ENCODE peak calls at places on chromosome 6, in five cellular contexts. L is AG04449, Y is fibroblast of pulmonary artery, Q is GM06990, P is A549. O is an unnamed sample.

GRCh38 chr6:12911387-12911960 is 194.9 kb downstream of the PHACTR1 start:
- DNase-seq in L (no peak), Y (peak), Q (no peak), P (peak), O (no peak)

GRCh38 chr6:9783567-9783966 is 631.3 kb downstream of the TFAP2A start:
- DNase-seq in L (no peak), Y (peak), Q (no peak), P (no peak), O (no peak)

GRCh38 chr6:113329942-113330897 is 526.9 kb upstream of the MARCKS start:
- DNase-seq in L (no peak), Y (no peak), Q (no peak), P (no peak), O (no peak)

GRCh38 chr6:145656128-145656527 is 79.2 kb downstream of the EPM2A start:
- DNase-seq in L (no peak), Y (peak), Q (no peak), P (no peak), O (no peak)

GRCh38 chr6:68632620-68633195 is 2.4 kb upstream of the ADGRB3 start:
- DNase-seq in L (no peak), Y (no peak), Q (no peak), P (no peak), O (no peak)

GRCh38 chr6:163533443-163533842 is 118.9 kb downstream of the QKI start:
- DNase-seq in L (peak), Y (peak), Q (no peak), P (peak), O (peak)

GRCh38 chr6:170243791-170244291 is 47.0 kb downstream of the DLL1 start:
- DNase-seq in L (no peak), Y (no peak), Q (no peak), P (no peak), O (no peak)

GRCh38 chr6:159642995-159643394 is 50.0 kb downstream of the SOD2 start:
- DNase-seq in L (no peak), Y (no peak), Q (no peak), P (no peak), O (no peak)

GRCh38 chr6:153140299-153140698 is 9.2 kb upstream of the RGS17 start:
- DNase-seq in L (no peak), Y (no peak), Q (no peak), P (no peak), O (no peak)

GRCh38 chr6:38192486-38192885 is 373.0 kb downstream of the ZFAND3 start:
- DNase-seq in L (no peak), Y (no peak), Q (no peak), P (no peak), O (no peak)

GRCh38 chr6:42808492-42809483 is 26.9 kb downstream of the BICRAL start:
- DNase-seq in L (no peak), Y (no peak), Q (no peak), P (no peak), O (no peak)

GRCh38 chr6:117346142-117346930 is 79.4 kb downstream of the ROS1 start:
- DNase-seq in L (no peak), Y (peak), Q (no peak), P (no peak), O (no peak)

GRCh38 chr6:149028767-149029405 is 282.1 kb downstream of the UST start:
- DNase-seq in L (peak), Y (peak), Q (peak), P (peak), O (peak)

GRCh38 chr6:90411292-90411781 is 114.7 kb upstream of the BACH2 start:
- DNase-seq in L (no peak), Y (no peak), Q (peak), P (peak), O (no peak)

GRCh38 chr6:96547654-96548053 is 15.3 kb upstream of the FHL5 start:
- DNase-seq in L (no peak), Y (no peak), Q (no peak), P (no peak), O (no peak)

GRCh38 chr6:107730106-107730505 is 94.0 kb downstream of the SCML4 start:
- DNase-seq in L (no peak), Y (no peak), Q (no peak), P (no peak), O (no peak)

GRCh38 chr6:119856136-119856535 is 506.6 kb upstream of the MAN1A1 start:
- DNase-seq in L (no peak), Y (no peak), Q (no peak), P (no peak), O (no peak)

GRCh38 chr6:112223070-112223861 is 31.1 kb downstream of the LAMA4 start:
- DNase-seq in L (peak), Y (peak), Q (no peak), P (no peak), O (no peak)

GRCh38 chr6:71599366-71599765 is 287.0 kb upstream of the RIMS1 start:
- DNase-seq in L (no peak), Y (no peak), Q (no peak), P (no peak), O (no peak)

GRCh38 chr6:155177369-155177961 is 86.3 kb upstream of the CLDN20 start:
- DNase-seq in L (no peak), Y (peak), Q (no peak), P (peak), O (no peak)

GRCh38 chr6:167703781-167704180 is 122.9 kb upstream of the AFDN start:
- DNase-seq in L (no peak), Y (no peak), Q (no peak), P (no peak), O (no peak)

GRCh38 chr6:107843400-107843799 is 19.3 kb upstream of the SCML4 start:
- DNase-seq in L (no peak), Y (no peak), Q (no peak), P (no peak), O (no peak)

GRCh38 chr6:32176476-32177181 is 745 bp upstream of the AGPAT1 start:
- DNase-seq in L (no peak), Y (peak), Q (no peak), P (peak), O (no peak)

GRCh38 chr6:148251891-148252290 is 90.7 kb upstream of the SASH1 start:
- DNase-seq in L (peak), Y (no peak), Q (no peak), P (no peak), O (no peak)

GRCh38 chr6:87350516-87350915 is 5.9 kb downstream of the C6orf163 start:
- DNase-seq in L (peak), Y (no peak), Q (no peak), P (no peak), O (no peak)

GRCh38 chr6:130525378-130525777 is 159.6 kb downstream of the TMEM200A start:
- DNase-seq in L (no peak), Y (no peak), Q (no peak), P (no peak), O (no peak)

GRCh38 chr6:1144842-1145755 is 166.8 kb upstream of the FOXQ1 start:
- DNase-seq in L (peak), Y (no peak), Q (no peak), P (no peak), O (no peak)

GRCh38 chr6:22766979-22767378 is 197.6 kb downstream of the HDGFL1 start:
- DNase-seq in L (no peak), Y (no peak), Q (peak), P (peak), O (no peak)

GRCh38 chr6:53103993-53104675 is 38.9 kb downstream of the FBXO9 start:
- DNase-seq in L (no peak), Y (peak), Q (no peak), P (peak), O (no peak)
- TF ChIP-seq CTCF in L (no peak), Y (no peak), Q (no peak), P (peak), O (peak)

GRCh38 chr6:44967481-44967880 is 360.6 kb upstream of the RUNX2 start:
- DNase-seq in L (no peak), Y (peak), Q (no peak), P (no peak), O (no peak)

GRCh38 chr6:44974511-44974910 is 353.6 kb upstream of the RUNX2 start:
- DNase-seq in L (no peak), Y (no peak), Q (no peak), P (no peak), O (no peak)

GRCh38 chr6:44972710-44973109 is 355.4 kb upstream of the RUNX2 start:
- DNase-seq in L (no peak), Y (no peak), Q (no peak), P (no peak), O (no peak)

GRCh38 chr6:44966449-44967091 is 361.6 kb upstream of the RUNX2 start:
- DNase-seq in L (peak), Y (peak), Q (no peak), P (peak), O (peak)

GRCh38 chr6:44969446-44970175 is 358.5 kb upstream of the RUNX2 start:
- DNase-seq in L (no peak), Y (peak), Q (no peak), P (no peak), O (no peak)
- H3K4me3 ChIP-seq in L (no peak), Y (no peak), Q (no peak), P (no peak), O (no peak)

GRCh38 chr6:70149209-70149788 is 153.6 kb downstream of the COL9A1 start:
- DNase-seq in L (no peak), Y (no peak), Q (no peak), P (no peak), O (no peak)

GRCh38 chr6:70150521-70150920 is 152.4 kb downstream of the COL9A1 start:
- DNase-seq in L (no peak), Y (no peak), Q (no peak), P (no peak), O (no peak)

GRCh38 chr6:70151616-70152015 is 151.3 kb downstream of the COL9A1 start:
- DNase-seq in L (no peak), Y (no peak), Q (no peak), P (no peak), O (no peak)

DNA sequence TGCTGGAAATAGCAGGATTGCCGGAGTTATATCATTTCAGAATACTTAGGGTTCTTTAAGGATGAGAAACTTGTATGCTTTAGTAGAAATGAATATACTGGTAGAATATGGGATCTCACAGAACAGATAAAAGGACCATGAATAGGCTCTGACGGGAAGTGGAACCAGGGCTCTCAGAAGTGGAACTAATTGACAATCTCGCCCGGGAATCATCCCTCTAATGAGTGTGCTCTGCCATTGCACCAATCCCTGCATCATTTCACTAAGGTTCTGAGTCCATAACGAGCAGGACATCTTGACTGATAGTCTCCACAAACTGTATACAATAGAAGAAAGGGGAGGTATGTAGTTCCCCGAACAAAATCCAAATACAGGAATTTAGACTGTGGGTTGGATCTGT is 150.1 kb downstream of the COL9A1 start:
- DNase-seq in L (no peak), Y (no peak), Q (no peak), P (no peak), O (no peak)
- TF ChIP-seq CTCF in L (no peak), Y (no peak), Q (no peak), P (no peak), O (no peak)

GRCh38 chr6:147226877-147227276 is 22.7 kb downstream of the STXBP5 start:
- DNase-seq in L (no peak), Y (no peak), Q (no peak), P (no peak), O (no peak)

GRCh38 chr6:147223751-147224150 is 19.5 kb downstream of the STXBP5 start:
- DNase-seq in L (no peak), Y (no peak), Q (no peak), P (no peak), O (no peak)

GRCh38 chr6:147226163-147226724 is 22.0 kb downstream of the STXBP5 start:
- DNase-seq in L (no peak), Y (no peak), Q (no peak), P (no peak), O (no peak)

GRCh38 chr6:147231589-147231988 is 27.4 kb downstream of the STXBP5 start:
- DNase-seq in L (no peak), Y (no peak), Q (no peak), P (no peak), O (no peak)

DNA sequence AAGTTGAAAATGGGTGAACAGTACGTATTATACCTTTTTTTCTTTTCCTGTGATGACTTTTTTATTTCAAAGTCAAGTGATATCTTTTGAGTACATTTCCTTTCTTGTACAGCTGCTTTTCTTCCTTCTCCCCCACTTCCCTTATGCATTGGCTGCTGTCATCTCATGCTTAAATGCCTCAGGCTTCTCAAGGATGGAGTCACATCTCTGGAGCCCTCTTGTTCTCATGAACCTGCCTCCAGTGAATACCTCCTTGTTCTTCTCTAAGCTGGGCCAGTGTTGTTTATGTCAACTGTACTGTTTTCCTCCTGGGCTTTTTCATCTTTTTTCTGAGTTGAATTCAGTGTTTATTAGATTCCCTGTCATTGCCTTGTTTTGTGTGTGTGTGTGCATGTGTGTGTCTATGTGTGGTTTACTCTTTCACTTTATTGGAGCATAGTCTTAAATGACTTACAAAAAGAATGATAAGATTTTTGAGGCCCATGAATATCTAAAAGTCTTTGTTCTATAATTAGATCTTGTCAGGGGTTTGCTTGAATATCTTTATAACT is 23.6 kb downstream of the STXBP5 start:
- DNase-seq in L (no peak), Y (peak), Q (no peak), P (no peak), O (no peak)
- H3K4me3 ChIP-seq in L (no peak), Y (no peak), Q (no peak), P (no peak), O (no peak)

GRCh38 chr6:106087548-106088325 is 1.6 kb downstream of the PRDM1 start:
- DNase-seq in L (no peak), Y (peak), Q (no peak), P (no peak), O (peak)

GRCh38 chr6:106092279-106092678 is 6.1 kb downstream of the PRDM1 start:
- DNase-seq in L (no peak), Y (no peak), Q (no peak), P (no peak), O (no peak)

GRCh38 chr6:106085687-106085983 is 501 bp upstream of the PRDM1 start:
- DNase-seq in L (no peak), Y (no peak), Q (no peak), P (no peak), O (no peak)

GRCh38 chr6:106085984-106086832 is at the start of gene PRDM1:
- DNase-seq in L (no peak), Y (peak), Q (peak), P (peak), O (no peak)

DNA sequence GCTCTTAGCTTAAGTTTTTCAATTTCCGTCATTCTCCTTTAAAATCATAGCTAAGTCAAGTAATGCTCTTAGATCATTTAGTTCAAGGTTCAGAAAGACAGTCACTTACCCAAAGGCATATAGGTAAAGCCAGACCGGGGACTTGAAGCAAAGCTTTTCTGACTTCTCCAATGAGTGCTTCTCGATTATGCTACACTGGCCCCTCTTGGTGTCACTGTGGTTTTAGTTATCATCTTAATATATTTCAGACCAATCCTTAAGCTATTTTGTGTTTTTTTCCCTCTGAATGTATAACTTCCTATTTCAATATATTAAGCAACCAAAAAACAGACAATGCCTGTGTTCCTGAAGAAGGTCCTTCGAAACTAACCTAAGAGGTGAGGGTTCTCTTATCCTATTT is 3.8 kb downstream of the PRDM1 start:
- DNase-seq in L (no peak), Y (peak), Q (no peak), P (no peak), O (no peak)
- TF ChIP-seq CTCF in L (peak), Y (no peak), Q (peak), P (no peak), O (no peak)

DNA sequence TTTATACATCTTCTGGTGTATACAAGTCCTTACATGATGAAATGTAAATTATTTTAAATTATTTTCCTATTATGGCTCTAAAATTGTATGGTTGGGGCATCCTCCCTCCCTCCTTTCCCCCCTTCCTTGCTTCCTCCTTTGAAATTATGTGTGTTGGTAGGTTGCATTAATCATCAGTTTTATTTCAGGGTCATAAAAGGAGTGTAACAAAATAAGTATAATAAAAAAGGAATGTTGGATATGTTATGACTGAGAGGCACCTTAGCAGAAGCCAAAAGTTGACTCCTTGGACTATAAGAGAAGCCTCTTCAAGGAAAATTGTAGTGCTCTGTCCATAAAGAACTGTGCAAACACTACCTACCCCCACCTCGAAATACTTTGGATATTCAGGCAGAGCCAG is 46.6 kb upstream of the PTPRK start:
- DNase-seq in L (no peak), Y (no peak), Q (no peak), P (peak), O (no peak)
- H3K4me3 ChIP-seq in L (no peak), Y (no peak), Q (no peak), P (no peak), O (no peak)

DNA sequence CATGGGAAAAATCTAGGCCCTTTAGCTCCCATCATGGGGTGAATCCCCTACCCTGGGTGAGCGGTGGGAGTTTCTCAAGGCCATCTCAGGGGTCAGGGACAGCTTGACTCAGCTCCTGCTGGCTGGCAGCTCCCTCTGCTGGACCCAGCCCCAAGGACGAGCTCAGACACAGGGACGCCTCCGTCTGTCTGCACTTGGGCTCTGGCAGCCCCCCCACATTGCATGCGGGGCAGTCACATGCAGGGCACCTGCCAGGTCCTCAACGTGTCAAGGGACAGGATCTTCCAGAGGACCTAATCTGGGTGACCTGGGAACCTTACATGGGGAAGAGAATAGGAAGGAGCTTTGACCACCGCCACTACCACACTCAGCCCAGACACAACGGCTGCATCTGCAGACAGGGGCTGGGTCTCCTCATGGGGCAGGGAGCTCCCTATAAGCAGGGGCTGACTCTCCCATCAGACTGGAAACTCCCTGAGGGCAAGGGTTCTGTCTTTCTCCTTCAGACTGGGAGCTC is 173.4 kb downstream of the MRPL14 start:
- DNase-seq in L (no peak), Y (no peak), Q (no peak), P (no peak), O (no peak)
- TF ChIP-seq CTCF in L (peak), Y (peak), Q (no peak), P (no peak), O (peak)

GRCh38 chr6:135922170-135922569 is 70.7 kb downstream of the PDE7B start:
- DNase-seq in L (peak), Y (peak), Q (no peak), P (peak), O (peak)
- H3K4me3 ChIP-seq in L (no peak), Y (no peak), Q (no peak), P (no peak), O (no peak)

GRCh38 chr6:40774932-40775331 is 187.8 kb upstream of the LRFN2 start:
- DNase-seq in L (no peak), Y (no peak), Q (no peak), P (peak), O (no peak)
- TF ChIP-seq CTCF in L (no peak), Y (no peak), Q (peak), P (no peak), O (no peak)